ENCODE peak calls at places on chromosome 19, in six cellular contexts. One of them, this sample, is unnamed.

GRCh38 chr19:56642711-56643459 is at the start of gene SMIM17:
- DNase-seq in left lung: no peak
- DNase-seq in tibial nerve: no peak
- DNase-seq in GM23248: no peak
- DNase-seq in psoas muscle: no peak
- DNase-seq in IMR-90: no peak
- DNase-seq in this sample: no peak

GRCh38 chr19:41530761-41531301 is 45.1 kb upstream of the CEACAM21 start:
- DNase-seq in tibial nerve: peak; percentile 49
- DNase-seq in left lung: peak; percentile 52
- DNase-seq in GM23248: peak; percentile 62
- DNase-seq in psoas muscle: no peak
- DNase-seq in IMR-90: no peak
- DNase-seq in this sample: no peak

GRCh38 chr19:3398114-3398899 is 31.9 kb downstream of the NFIC start:
- DNase-seq in left lung: peak; percentile 82
- DNase-seq in psoas muscle: peak; percentile 85
- DNase-seq in IMR-90: peak; percentile 41
- DNase-seq in tibial nerve: peak; percentile 71
- DNase-seq in GM23248: peak; percentile 55
- DNase-seq in this sample: no peak

GRCh38 chr19:54336893-54337857 is 1.8 kb downstream of the LILRA4 start:
- DNase-seq in IMR-90: no peak
- DNase-seq in psoas muscle: no peak
- DNase-seq in tibial nerve: no peak
- DNase-seq in left lung: no peak
- DNase-seq in GM23248: no peak
- DNase-seq in this sample: no peak

GRCh38 chr19:47036233-47036651 is 12.2 kb downstream of the TMEM160 start:
- DNase-seq in IMR-90: no peak
- DNase-seq in GM23248: peak; percentile 46
- DNase-seq in tibial nerve: no peak
- DNase-seq in left lung: no peak
- DNase-seq in psoas muscle: no peak
- DNase-seq in this sample: no peak

GRCh38 chr19:42323852-42324654 is 1.4 kb upstream of the MEGF8 start:
- DNase-seq in IMR-90: no peak
- DNase-seq in tibial nerve: no peak
- DNase-seq in psoas muscle: no peak
- DNase-seq in left lung: no peak
- DNase-seq in GM23248: peak; percentile 54
- DNase-seq in this sample: no peak

GRCh38 chr19:313988-314815 is 23.0 kb upstream of the PLPP2 start:
- DNase-seq in psoas muscle: no peak
- DNase-seq in GM23248: no peak
- DNase-seq in tibial nerve: no peak
- DNase-seq in left lung: no peak
- DNase-seq in IMR-90: no peak
- DNase-seq in this sample: no peak

GRCh38 chr19:33311326-33311682 is 9.0 kb upstream of the CEBPA start:
- DNase-seq in left lung: no peak
- DNase-seq in IMR-90: no peak
- DNase-seq in GM23248: no peak
- DNase-seq in psoas muscle: peak; percentile 59
- DNase-seq in tibial nerve: no peak
- DNase-seq in this sample: no peak

GRCh38 chr19:5125797-5126497 is 157.0 kb downstream of the KDM4B start:
- DNase-seq in tibial nerve: no peak
- DNase-seq in GM23248: no peak
- DNase-seq in left lung: no peak
- DNase-seq in IMR-90: peak; percentile 4
- DNase-seq in psoas muscle: no peak
- DNase-seq in this sample: no peak

GRCh38 chr19:32469796-32470195 is 64.2 kb downstream of the DPY19L3 start:
- DNase-seq in IMR-90: peak; percentile 50
- DNase-seq in psoas muscle: no peak
- DNase-seq in GM23248: peak; percentile 66
- DNase-seq in left lung: no peak
- DNase-seq in tibial nerve: no peak
- DNase-seq in this sample: no peak

GRCh38 chr19:39356647-39357046 is 14.4 kb downstream of the SAMD4B start:
- DNase-seq in psoas muscle: no peak
- DNase-seq in tibial nerve: no peak
- DNase-seq in left lung: no peak
- DNase-seq in IMR-90: no peak
- DNase-seq in GM23248: no peak
- DNase-seq in this sample: no peak
- H3K27ac ChIP-seq in psoas muscle: no peak overlapping the region
- H3K27ac ChIP-seq in tibial nerve: no peak overlapping the region
- H3K27ac ChIP-seq in left lung: no peak overlapping the region
- H3K27ac ChIP-seq in IMR-90: no peak overlapping the region
- H3K27ac ChIP-seq in GM23248: no peak overlapping the region
- H3K27ac ChIP-seq in this sample: no peak overlapping the region

DNA sequence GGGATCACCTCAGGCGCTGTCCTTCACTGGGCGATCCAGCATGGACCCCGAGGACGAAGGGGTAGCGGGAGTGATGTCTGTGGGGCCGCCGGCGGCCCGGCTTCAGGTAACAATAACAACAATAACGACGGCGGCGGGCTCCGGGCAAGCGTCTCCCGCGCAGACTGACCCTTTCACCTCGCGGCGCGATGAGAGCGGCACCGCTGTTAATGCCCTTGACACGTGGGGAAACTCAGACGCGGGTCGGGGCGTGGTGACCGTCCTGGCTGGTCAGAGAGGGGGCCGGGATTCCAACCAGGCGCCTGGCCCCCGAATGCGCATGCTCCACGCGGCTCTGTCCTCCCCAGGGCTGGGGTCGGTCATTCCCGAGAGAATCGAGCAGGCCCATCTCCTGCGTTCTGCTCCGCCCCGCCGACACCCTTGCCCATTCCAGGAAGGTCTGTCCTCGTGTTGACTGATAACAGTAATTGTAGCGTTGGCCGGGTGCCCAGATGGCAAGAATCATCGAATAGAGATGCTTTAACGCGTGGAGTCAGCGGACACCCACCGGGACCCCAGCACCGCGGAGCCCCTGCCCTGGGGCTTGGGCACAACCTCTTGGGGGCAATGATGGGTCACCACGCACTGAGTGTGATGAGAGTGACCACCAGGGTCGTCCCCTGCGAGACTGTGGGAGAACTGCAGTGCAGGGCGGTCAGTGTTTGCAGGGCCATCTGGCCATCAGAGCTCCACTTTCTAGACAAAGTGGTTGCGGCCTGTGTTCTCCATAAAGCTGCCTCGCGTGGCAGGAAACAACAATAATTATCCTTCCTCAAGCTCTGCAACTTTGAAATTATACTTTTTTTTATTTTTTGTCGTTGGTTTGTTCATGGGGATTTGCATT is 528 bp downstream of the ZNF8 start:
- DNase-seq in psoas muscle: peak; percentile 77
- DNase-seq in GM23248: peak; percentile 77
- DNase-seq in tibial nerve: peak; percentile 45
- DNase-seq in IMR-90: peak; percentile 51
- DNase-seq in left lung: peak; percentile 76
- DNase-seq in this sample: peak; percentile 18
- H3K27ac ChIP-seq in psoas muscle: peak overlapping the region; percentile 81
- H3K27ac ChIP-seq in GM23248: peak overlapping the region; percentile 91
- H3K27ac ChIP-seq in tibial nerve: peak overlapping the region; percentile 86
- H3K27ac ChIP-seq in IMR-90: peak overlapping the region; percentile 75
- H3K27ac ChIP-seq in left lung: peak overlapping the region; percentile 83
- H3K27ac ChIP-seq in this sample: peak overlapping the region; percentile 87

DNA sequence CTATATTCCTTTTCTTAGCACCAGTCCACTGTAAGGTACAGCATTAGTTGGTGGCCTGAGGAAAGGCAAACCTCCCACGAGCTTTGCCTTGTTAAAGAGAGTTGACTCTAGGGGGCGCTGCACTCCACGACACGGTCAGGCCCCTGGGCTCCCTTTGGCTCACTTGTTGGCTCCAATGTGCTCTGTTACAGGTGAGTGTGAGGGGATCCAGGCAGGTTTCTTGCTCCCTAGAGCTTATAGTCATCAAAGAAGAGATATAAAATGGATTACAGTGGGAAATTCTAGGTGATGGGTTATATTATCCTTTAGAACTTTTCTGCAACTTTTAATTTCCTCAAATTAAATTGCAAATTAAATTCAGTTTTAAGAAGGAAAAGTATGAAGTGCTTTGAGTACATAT is 3.7 kb downstream of the WDR87 start:
- DNase-seq in left lung: peak; percentile 75
- DNase-seq in GM23248: peak; percentile 87
- DNase-seq in tibial nerve: peak; percentile 86
- DNase-seq in psoas muscle: peak; percentile 82
- DNase-seq in IMR-90: peak; percentile 70
- DNase-seq in this sample: peak; percentile 34
- H3K27ac ChIP-seq in left lung: no peak overlapping the region
- H3K27ac ChIP-seq in GM23248: no peak overlapping the region
- H3K27ac ChIP-seq in tibial nerve: no peak overlapping the region
- H3K27ac ChIP-seq in psoas muscle: no peak overlapping the region
- H3K27ac ChIP-seq in IMR-90: no peak overlapping the region
- H3K27ac ChIP-seq in this sample: no peak overlapping the region

GRCh38 chr19:35127871-35128270 is 7.0 kb downstream of the LGI4 start:
- DNase-seq in left lung: no peak
- DNase-seq in tibial nerve: no peak
- DNase-seq in GM23248: no peak
- DNase-seq in IMR-90: no peak
- DNase-seq in psoas muscle: no peak
- DNase-seq in this sample: no peak
- H3K27ac ChIP-seq in left lung: no peak overlapping the region
- H3K27ac ChIP-seq in tibial nerve: peak overlapping the region; percentile 52
- H3K27ac ChIP-seq in GM23248: no peak overlapping the region
- H3K27ac ChIP-seq in IMR-90: no peak overlapping the region
- H3K27ac ChIP-seq in psoas muscle: no peak overlapping the region
- H3K27ac ChIP-seq in this sample: no peak overlapping the region

DNA sequence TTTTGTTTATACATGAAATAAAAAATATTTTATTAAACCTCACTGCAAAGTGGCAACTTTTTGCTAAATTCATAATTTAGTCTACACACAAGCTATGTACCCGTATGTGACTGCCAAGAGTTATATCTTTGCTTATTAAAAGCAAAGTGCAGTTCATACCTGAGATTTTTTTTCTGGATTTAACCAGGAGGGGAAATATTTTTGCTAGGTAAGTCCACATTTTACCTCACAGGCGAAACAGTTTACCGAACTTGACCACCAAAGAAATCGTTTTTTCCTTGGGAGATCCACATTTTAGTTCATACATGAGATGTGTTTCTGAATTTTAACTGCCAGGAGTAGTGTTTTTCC is 12.2 kb upstream of the JSRP1 start:
- DNase-seq in left lung: no peak
- DNase-seq in psoas muscle: no peak
- DNase-seq in GM23248: no peak
- DNase-seq in tibial nerve: no peak
- DNase-seq in IMR-90: no peak
- DNase-seq in this sample: no peak
- H3K27ac ChIP-seq in left lung: peak overlapping the region; percentile 58
- H3K27ac ChIP-seq in psoas muscle: peak overlapping the region; percentile 99
- H3K27ac ChIP-seq in GM23248: no peak overlapping the region
- H3K27ac ChIP-seq in tibial nerve: no peak overlapping the region
- H3K27ac ChIP-seq in IMR-90: no peak overlapping the region
- H3K27ac ChIP-seq in this sample: no peak overlapping the region

This sample was measured in AG04450.